ENCODE peak calls at places on chromosomes 13 and 19, in ten cellular contexts. F is K562, C is breast epithelium, G is upper lobe of left lung, T is vagina, L is endothelial cell of umbilical vein, H is prostate gland, E is stomach, O is H1, J is GM12878. W is an unnamed sample. For H3K9me3, the result is how much of the 10 kb centered on the place peaks cover.

GRCh38 chr13:94548382-94549240 is 47.3 kb downstream of the TGDS start:
- DNase-seq in F (no peak), C (peak), G (no peak), T (no peak), L (no peak), H (peak), E (peak), O (peak), J (peak), W (peak)

GRCh38 chr13:48489003-48489402 is 43.9 kb downstream of the RCBTB2 start:
- DNase-seq in F (no peak), C (no peak), G (no peak), T (no peak), L (no peak), H (no peak), E (no peak), O (no peak), J (no peak), W (no peak)

GRCh38 chr13:60351326-60351725 is 45.7 kb upstream of the TDRD3 start:
- DNase-seq in F (no peak), C (no peak), G (no peak), T (no peak), L (peak), H (no peak), E (no peak), O (no peak), J (no peak), W (no peak)

GRCh38 chr19:51830263-51830662 is 35.3 kb downstream of the FPR3 start:
- DNase-seq in F (no peak), C (no peak), G (no peak), T (no peak), L (no peak), H (no peak), E (no peak), O (no peak), J (no peak), W (no peak)

GRCh38 chr13:110868631-110869165 is 46.2 kb downstream of the ANKRD10 start:
- DNase-seq in F (no peak), C (no peak), G (no peak), T (no peak), L (no peak), H (no peak), E (no peak), O (no peak), J (no peak), W (no peak)

GRCh38 chr13:64591981-64592380 is 2638.2 kb downstream of the PCDH9 start:
- DNase-seq in F (no peak), C (no peak), G (no peak), T (no peak), L (no peak), H (no peak), E (no peak), O (no peak), J (no peak), W (no peak)

GRCh38 chr13:42000836-42001235 is 39.9 kb upstream of the VWA8 start:
- DNase-seq in F (no peak), C (no peak), G (no peak), T (no peak), L (no peak), H (no peak), E (no peak), O (no peak), J (no peak), W (no peak)

GRCh38 chr19:18562086-18562485 is 4.4 kb downstream of the KXD1 start:
- DNase-seq in F (no peak), C (peak), G (peak), T (no peak), L (peak), H (no peak), E (no peak), O (no peak), J (no peak), W (no peak)

GRCh38 chr19:11025997-11026396 is 63.3 kb upstream of the LDLR start:
- DNase-seq in F (no peak), C (no peak), G (peak), T (no peak), L (no peak), H (no peak), E (no peak), O (no peak), J (no peak), W (no peak)

GRCh38 chr13:99045396-99045795 is 67.5 kb upstream of the DOCK9 start:
- DNase-seq in F (no peak), C (no peak), G (no peak), T (no peak), L (no peak), H (no peak), E (no peak), O (no peak), J (no peak), W (no peak)

GRCh38 chr19:2607712-2608601 is 94.5 kb downstream of the GNG7 start:
- DNase-seq in F (no peak), C (no peak), G (peak), T (no peak), L (no peak), H (no peak), E (no peak), O (no peak), J (peak), W (peak)

GRCh38 chr13:23956106-23956505 is 58.8 kb upstream of the C1QTNF9B start:
- DNase-seq in F (no peak), C (no peak), G (no peak), T (no peak), L (no peak), H (no peak), E (no peak), O (no peak), J (no peak), W (no peak)

GRCh38 chr13:24905242-24905641 is 141.3 kb downstream of the RNF17 start:
- DNase-seq in F (no peak), C (no peak), G (no peak), T (no peak), L (no peak), H (no peak), E (no peak), O (no peak), J (no peak), W (no peak)

GRCh38 chr19:50798116-50798942 is 8.1 kb downstream of the ACP4 start:
- DNase-seq in F (peak), C (no peak), G (peak), T (no peak), L (no peak), H (no peak), E (no peak), O (no peak), J (no peak), W (no peak)

GRCh38 chr19:6333439-6333838 is at the start of gene ACER1:
- DNase-seq in F (no peak), C (peak), G (peak), T (no peak), L (no peak), H (peak), E (no peak), O (no peak), J (no peak), W (no peak)

GRCh38 chr19:53977429-53977990 is 13.9 kb upstream of the CACNG6 start:
- DNase-seq in F (peak), C (peak), G (no peak), T (no peak), L (peak), H (peak), E (peak), O (no peak), J (no peak), W (no peak)

GRCh38 chr13:81987159-81987558 is 1646.2 kb upstream of the SPRY2 start:
- DNase-seq in F (no peak), C (no peak), G (no peak), T (no peak), L (no peak), H (no peak), E (no peak), O (no peak), J (no peak), W (no peak)

GRCh38 chr19:54137913-54138776 is 583 bp downstream of the CNOT3 start:
- DNase-seq in F (peak), C (no peak), G (peak), T (no peak), L (no peak), H (no peak), E (no peak), O (no peak), J (no peak), W (peak)

GRCh38 chr13:51231456-51231855 is 9.3 kb downstream of the FAM124A start:
- DNase-seq in F (no peak), C (no peak), G (no peak), T (no peak), L (no peak), H (no peak), E (no peak), O (no peak), J (no peak), W (no peak)

DNA sequence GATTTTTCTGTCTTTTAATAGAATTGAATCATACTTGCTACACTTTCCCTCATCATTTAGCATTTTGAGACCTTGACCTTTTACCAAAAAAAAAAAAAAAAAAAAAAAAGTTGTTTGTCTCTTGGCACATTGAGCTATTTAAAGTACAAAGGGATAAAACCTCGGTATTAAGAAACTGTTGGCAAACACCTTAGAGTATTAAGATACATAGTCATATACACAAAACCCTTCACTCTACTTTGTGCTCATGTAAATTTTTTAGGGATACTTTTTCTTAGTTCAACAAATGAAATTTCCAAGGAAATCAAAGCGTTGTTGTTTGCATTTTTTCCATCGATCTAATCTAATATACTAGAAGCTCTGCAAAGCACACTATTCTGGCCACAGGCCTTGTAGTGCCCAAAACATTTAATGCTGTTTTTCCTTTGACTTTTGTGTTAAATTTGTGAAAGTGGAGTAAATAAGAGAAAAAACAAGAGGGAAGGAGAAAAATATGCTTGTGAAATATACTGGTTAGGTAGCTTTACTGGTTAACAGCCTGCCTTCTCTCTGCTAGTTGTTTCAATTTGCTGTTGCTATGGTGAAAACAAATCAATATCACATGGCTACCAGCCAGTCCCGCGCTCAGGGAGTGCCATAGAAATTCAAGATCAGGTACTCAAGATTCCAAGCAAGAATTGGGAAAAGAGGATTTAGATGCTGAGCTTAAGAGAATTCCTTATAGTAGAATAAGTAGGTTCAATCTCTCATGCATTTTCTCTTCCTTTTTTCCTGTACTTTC is 2.6 kb downstream of the MBNL2 start:
- DNase-seq in F (peak), C (peak), G (no peak), T (no peak), L (peak), H (no peak), E (peak), O (no peak), J (no peak), W (no peak)
- TF ChIP-seq POLR2A in F (no peak), C (no peak), G (no peak), T (no peak), L (no peak), H (no peak), E (no peak), O (no peak), J (no peak), W (no peak)

GRCh38 chr19:23916991-23917390 is 2.3 kb downstream of the ZNF726 start:
- DNase-seq in F (no peak), C (no peak), G (no peak), T (no peak), L (no peak), H (no peak), E (no peak), O (no peak), J (no peak), W (no peak)

GRCh38 chr19:23917856-23918255 is 3.2 kb downstream of the ZNF726 start:
- DNase-seq in F (no peak), C (peak), G (no peak), T (no peak), L (no peak), H (peak), E (no peak), O (no peak), J (no peak), W (no peak)

GRCh38 chr19:23913931-23914330 is 755 bp upstream of the ZNF726 start:
- DNase-seq in F (no peak), C (no peak), G (no peak), T (no peak), L (no peak), H (no peak), E (no peak), O (no peak), J (no peak), W (no peak)

GRCh38 chr19:23909222-23909621 is 5.5 kb upstream of the ZNF726 start:
- DNase-seq in F (no peak), C (no peak), G (no peak), T (no peak), L (no peak), H (no peak), E (no peak), O (no peak), J (no peak), W (no peak)

GRCh38 chr19:23914402-23915286 is at the start of gene ZNF726:
- DNase-seq in F (peak), C (peak), G (peak), T (no peak), L (peak), H (peak), E (peak), O (no peak), J (peak), W (peak)
- H3K9me3 ChIP-seq in F (under half), C (under half), G (under half), T (under half), L (under half), H (under half), E (under half), O (half or more), J (under half), W (under half)

GRCh38 chr19:56314018-56314583 is 538 bp downstream of the ZSCAN5A start:
- DNase-seq in F (no peak), C (no peak), G (no peak), T (no peak), L (no peak), H (no peak), E (no peak), O (peak), J (no peak), W (no peak)
- TF ChIP-seq POLR2AphosphoS5 in F (peak), C (no peak), G (no peak), T (no peak), L (no peak), H (no peak), E (no peak), O (no peak), J (peak), W (no peak)

DNA sequence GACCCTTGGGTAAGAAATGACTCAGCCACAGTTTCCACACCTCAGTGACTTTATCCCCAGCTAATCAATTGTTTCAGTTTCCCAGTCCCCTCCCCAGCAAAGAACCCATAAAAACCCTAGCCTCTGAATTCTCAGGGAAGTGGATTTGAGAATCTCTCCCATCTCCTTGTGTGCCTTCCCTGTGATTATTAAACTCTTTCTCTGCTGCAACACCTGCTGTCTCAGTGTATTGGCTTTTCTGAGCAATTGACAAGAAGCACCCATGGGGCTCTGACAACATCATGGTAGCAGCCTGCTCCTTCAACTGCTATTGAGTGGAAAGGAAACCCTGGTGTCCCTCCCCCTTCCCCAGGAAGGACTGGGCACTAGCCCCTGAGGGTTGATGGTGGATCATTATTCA is 73.7 kb downstream of the UQCRFS1 start:
- DNase-seq in F (no peak), C (no peak), G (no peak), T (no peak), L (no peak), H (no peak), E (no peak), O (no peak), J (no peak), W (no peak)
- TF ChIP-seq POLR2A in F (no peak), C (no peak), G (no peak), T (no peak), L (no peak), H (no peak), E (no peak), O (no peak), J (no peak), W (no peak)

GRCh38 chr19:29422047-29422446 is 103.7 kb upstream of the VSTM2B start:
- DNase-seq in F (no peak), C (no peak), G (no peak), T (no peak), L (no peak), H (no peak), E (no peak), O (no peak), J (no peak), W (no peak)

GRCh38 chr19:29421186-29421525 is 104.6 kb upstream of the VSTM2B start:
- DNase-seq in F (no peak), C (no peak), G (peak), T (no peak), L (no peak), H (no peak), E (no peak), O (no peak), J (no peak), W (no peak)

GRCh38 chr19:29418106-29418684 is 107.6 kb upstream of the VSTM2B start:
- DNase-seq in F (no peak), C (no peak), G (peak), T (no peak), L (no peak), H (no peak), E (no peak), O (no peak), J (no peak), W (no peak)

GRCh38 chr19:29420482-29421185 is 105.2 kb upstream of the VSTM2B start:
- DNase-seq in F (no peak), C (no peak), G (no peak), T (no peak), L (no peak), H (no peak), E (no peak), O (no peak), J (no peak), W (no peak)

DNA sequence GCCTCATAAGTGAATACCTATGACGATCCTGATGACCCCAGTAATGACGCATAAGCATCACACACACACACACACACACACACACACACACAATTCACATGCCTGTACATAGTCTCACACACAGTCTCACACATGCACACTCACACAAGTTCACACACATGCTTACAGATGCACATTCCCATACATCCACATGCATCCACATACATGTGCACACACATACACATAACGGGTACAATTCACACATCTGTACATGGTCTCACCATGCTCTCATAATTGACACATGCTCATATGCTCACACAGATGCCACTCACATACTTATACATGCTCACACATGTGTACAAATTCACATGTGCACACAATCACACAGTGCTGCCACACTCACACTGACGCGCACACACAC is 105.7 kb upstream of the VSTM2B start:
- DNase-seq in F (no peak), C (no peak), G (no peak), T (no peak), L (no peak), H (no peak), E (no peak), O (no peak), J (no peak), W (no peak)
- H3K9me3 ChIP-seq in F (under half), C (under half), G (under half), T (under half), L (under half), H (under half), E (under half), O (under half), J (under half), W (under half)

GRCh38 chr19:20259615-20260014 is 92.6 kb downstream of the ZNF486 start:
- DNase-seq in F (no peak), C (no peak), G (no peak), T (no peak), L (no peak), H (no peak), E (no peak), O (peak), J (no peak), W (no peak)
- TF ChIP-seq POLR2AphosphoS5 in F (no peak), C (no peak), G (no peak), T (no peak), L (no peak), H (no peak), E (no peak), O (no peak), J (no peak), W (no peak)

GRCh38 chr13:80339578-80339840 is 1.4 kb downstream of the SPRY2 start:
- DNase-seq in F (peak), C (no peak), G (no peak), T (no peak), L (no peak), H (peak), E (no peak), O (no peak), J (no peak), W (no peak)

GRCh38 chr13:80341098-80341701 is at the start of gene SPRY2:
- DNase-seq in F (peak), C (peak), G (peak), T (no peak), L (peak), H (peak), E (peak), O (peak), J (no peak), W (peak)

GRCh38 chr13:80340643-80341097 is 256 bp downstream of the SPRY2 start:
- DNase-seq in F (no peak), C (peak), G (no peak), T (no peak), L (peak), H (no peak), E (no peak), O (no peak), J (no peak), W (no peak)

GRCh38 chr13:80338781-80339577 is 1.9 kb downstream of the SPRY2 start:
- DNase-seq in F (peak), C (peak), G (peak), T (no peak), L (peak), H (peak), E (peak), O (no peak), J (no peak), W (peak)

GRCh38 chr13:80339841-80340642 is 884 bp downstream of the SPRY2 start:
- DNase-seq in F (peak), C (peak), G (peak), T (no peak), L (peak), H (peak), E (peak), O (no peak), J (no peak), W (peak)
- TF ChIP-seq POLR2A in F (no peak), C (no peak), G (no peak), T (no peak), L (peak), H (no peak), E (no peak), O (no peak), J (peak), W (no peak)

GRCh38 chr19:57419439-57419838 is 8.5 kb downstream of the ZNF17 start:
- DNase-seq in F (no peak), C (no peak), G (no peak), T (no peak), L (no peak), H (no peak), E (no peak), O (no peak), J (no peak), W (no peak)

GRCh38 chr19:57421037-57421436 is 10.1 kb downstream of the ZNF17 start:
- DNase-seq in F (no peak), C (no peak), G (no peak), T (no peak), L (no peak), H (no peak), E (no peak), O (no peak), J (no peak), W (no peak)
- H3K9me3 ChIP-seq in F (under half), C (half or more), G (half or more), T (half or more), L (under half), H (under half), E (half or more), O (under half), J (under half), W (under half)

GRCh38 chr19:680287-681028 is 4.3 kb downstream of the FSTL3 start:
- DNase-seq in F (peak), C (peak), G (peak), T (peak), L (peak), H (peak), E (peak), O (peak), J (peak), W (peak)
- TF ChIP-seq POLR2AphosphoS5 in F (peak), C (peak), G (peak), T (peak), L (peak), H (peak), E (peak), O (peak), J (peak), W (peak)